ENCODE peak calls at places on chromosomes 2 and 18, in eight cellular contexts. L, N, V, E, M, P, D and J are unnamed samples.

GRCh38 chr2:240232961-240233890 is 92.8 kb upstream of the OTOS start:
- DNase-seq in L (peak), N (peak), V (peak), E (peak), M (peak), P (peak), D (peak), J (peak)

GRCh38 chr2:197293252-197294007 is 17.1 kb downstream of the ANKRD44 start:
- DNase-seq in L (no peak), N (no peak), V (no peak), E (no peak), M (no peak), P (no peak), D (no peak), J (no peak)

GRCh38 chr2:184067502-184067901 is 530.8 kb upstream of the ZNF804A start:
- DNase-seq in L (no peak), N (no peak), V (no peak), E (no peak), M (no peak), P (no peak), D (no peak), J (peak)

GRCh38 chr2:219274392-219274921 is 4.7 kb upstream of the DNAJB2 start:
- DNase-seq in L (no peak), N (peak), V (no peak), E (no peak), M (peak), P (peak), D (no peak), J (no peak)

GRCh38 chr2:113212245-113213060 is 38.7 kb downstream of the PSD4 start:
- DNase-seq in L (no peak), N (peak), V (no peak), E (peak), M (peak), P (no peak), D (no peak), J (no peak)

GRCh38 chr18:36403896-36404824 is 106.6 kb downstream of the FHOD3 start:
- DNase-seq in L (no peak), N (no peak), V (no peak), E (no peak), M (no peak), P (no peak), D (no peak), J (no peak)

GRCh38 chr2:94874277-94874997 is 3.2 kb downstream of the TEKT4 start:
- DNase-seq in L (no peak), N (no peak), V (peak), E (peak), M (no peak), P (peak), D (peak), J (peak)

GRCh38 chr2:118492335-118492734 is 355.1 kb downstream of the EN1 start:
- DNase-seq in L (no peak), N (no peak), V (no peak), E (no peak), M (peak), P (no peak), D (no peak), J (no peak)

GRCh38 chr2:118881490-118882129 is 34.2 kb upstream of the EN1 start:
- DNase-seq in L (no peak), N (no peak), V (no peak), E (no peak), M (peak), P (peak), D (peak), J (peak)

GRCh38 chr2:15300645-15301573 is 260.2 kb downstream of the NBAS start:
- DNase-seq in L (no peak), N (no peak), V (no peak), E (no peak), M (no peak), P (no peak), D (no peak), J (no peak)

GRCh38 chr18:80246656-80247402 is 485 bp downstream of the PARD6G start:
- DNase-seq in L (peak), N (no peak), V (no peak), E (no peak), M (no peak), P (no peak), D (peak), J (peak)

GRCh38 chr2:167136876-167137579 is 248.7 kb downstream of the XIRP2 start:
- DNase-seq in L (no peak), N (no peak), V (no peak), E (no peak), M (no peak), P (no peak), D (no peak), J (no peak)

GRCh38 chr2:74426181-74426758 is 4.7 kb downstream of the WDR54 start:
- DNase-seq in L (no peak), N (no peak), V (no peak), E (no peak), M (no peak), P (no peak), D (no peak), J (no peak)

GRCh38 chr2:227461878-227462462 is 10.0 kb upstream of the AGFG1 start:
- DNase-seq in L (no peak), N (no peak), V (no peak), E (no peak), M (no peak), P (no peak), D (no peak), J (no peak)

GRCh38 chr2:149029312-149029965 is 9.1 kb upstream of the LYPD6B start:
- DNase-seq in L (no peak), N (no peak), V (no peak), E (no peak), M (no peak), P (no peak), D (no peak), J (no peak)

GRCh38 chr2:62727876-62728566 is 22.5 kb downstream of the EHBP1 start:
- DNase-seq in L (no peak), N (no peak), V (no peak), E (no peak), M (no peak), P (no peak), D (no peak), J (no peak)

GRCh38 chr2:192886636-192887035 is 691.9 kb upstream of the TMEFF2 start:
- DNase-seq in L (no peak), N (no peak), V (no peak), E (no peak), M (no peak), P (no peak), D (no peak), J (no peak)

GRCh38 chr2:172704072-172704936 is 31.3 kb upstream of the RAPGEF4 start:
- DNase-seq in L (no peak), N (no peak), V (no peak), E (no peak), M (peak), P (peak), D (no peak), J (peak)

GRCh38 chr2:149089068-149089467 is 50.6 kb downstream of the LYPD6B start:
- DNase-seq in L (no peak), N (no peak), V (no peak), E (no peak), M (no peak), P (no peak), D (no peak), J (no peak)

GRCh38 chr18:73835656-73836055 is 312.0 kb downstream of the FBXO15 start:
- DNase-seq in L (no peak), N (no peak), V (no peak), E (no peak), M (no peak), P (no peak), D (no peak), J (no peak)

GRCh38 chr2:65850695-65851094 is 418.3 kb upstream of the SPRED2 start:
- DNase-seq in L (no peak), N (no peak), V (no peak), E (no peak), M (no peak), P (no peak), D (no peak), J (no peak)

GRCh38 chr2:148602918-148603561 is 41.5 kb upstream of the EPC2 start:
- DNase-seq in L (no peak), N (no peak), V (no peak), E (no peak), M (no peak), P (no peak), D (no peak), J (no peak)

GRCh38 chr2:64120928-64121327 is 23.3 kb downstream of the PELI1 start:
- DNase-seq in L (no peak), N (no peak), V (no peak), E (no peak), M (no peak), P (no peak), D (no peak), J (no peak)

GRCh38 chr2:7625392-7626138 is 708.4 kb downstream of the RNF144A start:
- DNase-seq in L (no peak), N (no peak), V (no peak), E (no peak), M (no peak), P (no peak), D (no peak), J (no peak)

GRCh38 chr2:209387389-209387788 is 36.5 kb upstream of the MAP2 start:
- DNase-seq in L (peak), N (no peak), V (no peak), E (no peak), M (no peak), P (no peak), D (no peak), J (no peak)

GRCh38 chr2:232309592-232309991 is 69.0 kb upstream of the ALPP start:
- DNase-seq in L (no peak), N (no peak), V (no peak), E (no peak), M (no peak), P (no peak), D (no peak), J (no peak)

GRCh38 chr2:100012575-100012974 is 129.8 kb downstream of the AFF3 start:
- DNase-seq in L (no peak), N (no peak), V (no peak), E (no peak), M (no peak), P (no peak), D (no peak), J (no peak)

GRCh38 chr2:100015849-100016248 is 126.5 kb downstream of the AFF3 start:
- DNase-seq in L (no peak), N (no peak), V (no peak), E (no peak), M (no peak), P (no peak), D (no peak), J (no peak)

GRCh38 chr2:100016756-100017155 is 125.6 kb downstream of the AFF3 start:
- DNase-seq in L (no peak), N (no peak), V (no peak), E (no peak), M (no peak), P (no peak), D (no peak), J (no peak)

GRCh38 chr2:100011272-100011711 is 131.1 kb downstream of the AFF3 start:
- DNase-seq in L (no peak), N (no peak), V (no peak), E (no peak), M (peak), P (no peak), D (no peak), J (no peak)

GRCh38 chr2:100013892-100014677 is 128.3 kb downstream of the AFF3 start:
- DNase-seq in L (no peak), N (peak), V (no peak), E (peak), M (peak), P (peak), D (peak), J (no peak)
- TF ChIP-seq CTCF in L (no peak), N (peak), V (no peak), E (peak), M (peak), P (no peak), D (no peak), J (no peak)

GRCh38 chr2:9473308-9473984 is 905 bp upstream of the IAH1 start:
- DNase-seq in L (no peak), N (no peak), V (no peak), E (no peak), M (no peak), P (peak), D (peak), J (no peak)
- TF ChIP-seq CTCF in L (no peak), N (peak), V (peak), E (no peak), M (no peak), P (peak), D (no peak), J (no peak)

GRCh38 chr2:105783151-105783738 is 38.5 kb downstream of the NCK2 start:
- DNase-seq in L (no peak), N (no peak), V (no peak), E (no peak), M (no peak), P (no peak), D (no peak), J (no peak)

GRCh38 chr2:105781274-105781673 is 36.6 kb downstream of the NCK2 start:
- DNase-seq in L (no peak), N (no peak), V (no peak), E (no peak), M (no peak), P (no peak), D (no peak), J (no peak)

GRCh38 chr2:105782646-105783045 is 37.9 kb downstream of the NCK2 start:
- DNase-seq in L (no peak), N (no peak), V (no peak), E (no peak), M (no peak), P (no peak), D (no peak), J (no peak)

GRCh38 chr2:105780606-105781005 is 35.9 kb downstream of the NCK2 start:
- DNase-seq in L (no peak), N (no peak), V (no peak), E (no peak), M (no peak), P (no peak), D (no peak), J (no peak)

DNA sequence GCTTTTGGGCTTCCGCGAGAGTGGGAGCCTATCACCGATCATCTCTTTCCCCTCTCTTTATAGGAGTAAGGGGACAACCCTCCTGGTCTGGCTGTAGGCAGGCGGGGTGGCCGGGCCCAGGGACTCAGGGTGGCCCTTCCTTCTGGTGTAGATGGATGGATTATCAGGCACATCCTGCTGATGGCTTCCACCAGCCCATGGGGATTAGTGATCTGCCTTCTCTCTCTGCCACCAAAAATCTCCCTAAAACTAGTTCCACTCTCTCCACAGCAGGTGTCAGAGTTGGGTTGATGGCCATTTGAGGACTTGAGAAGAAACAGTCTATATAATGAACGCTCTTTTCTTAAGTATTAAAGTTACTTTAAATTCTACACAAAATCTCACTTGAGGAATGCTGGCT is 37.4 kb downstream of the NCK2 start:
- DNase-seq in L (no peak), N (no peak), V (no peak), E (no peak), M (no peak), P (no peak), D (no peak), J (no peak)
- TF ChIP-seq CTCF in L (no peak), N (no peak), V (no peak), E (peak), M (no peak), P (no peak), D (no peak), J (no peak)

DNA sequence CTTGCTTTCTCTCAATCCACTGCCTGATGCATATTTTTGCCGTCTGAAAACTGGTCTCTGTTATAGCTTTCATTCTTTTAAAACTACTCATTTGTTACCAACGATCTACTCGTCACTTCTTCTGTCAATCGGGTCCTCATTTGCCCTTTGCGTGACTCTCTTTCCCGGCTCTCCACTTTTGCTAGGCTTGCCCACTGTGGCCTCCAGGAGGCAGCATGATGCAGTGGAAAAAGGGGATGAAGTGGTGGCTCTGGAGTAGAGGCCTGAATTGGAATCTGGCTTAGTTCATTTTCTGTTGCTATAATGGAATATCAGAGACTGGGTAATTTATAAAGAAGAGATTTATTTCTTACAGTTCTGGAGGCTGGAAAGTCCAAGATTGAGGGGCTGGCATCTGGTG is 15.2 kb downstream of the GDF7 start:
- DNase-seq in L (no peak), N (no peak), V (no peak), E (no peak), M (no peak), P (no peak), D (no peak), J (peak)
- TF ChIP-seq CTCF in L (peak), N (peak), V (peak), E (peak), M (peak), P (peak), D (peak), J (peak)

GRCh38 chr2:42054657-42055430 is 7.0 kb downstream of the PKDCC start:
- DNase-seq in L (no peak), N (no peak), V (no peak), E (no peak), M (no peak), P (no peak), D (peak), J (no peak)
- TF ChIP-seq CTCF in L (peak), N (no peak), V (no peak), E (no peak), M (no peak), P (peak), D (no peak), J (no peak)

DNA sequence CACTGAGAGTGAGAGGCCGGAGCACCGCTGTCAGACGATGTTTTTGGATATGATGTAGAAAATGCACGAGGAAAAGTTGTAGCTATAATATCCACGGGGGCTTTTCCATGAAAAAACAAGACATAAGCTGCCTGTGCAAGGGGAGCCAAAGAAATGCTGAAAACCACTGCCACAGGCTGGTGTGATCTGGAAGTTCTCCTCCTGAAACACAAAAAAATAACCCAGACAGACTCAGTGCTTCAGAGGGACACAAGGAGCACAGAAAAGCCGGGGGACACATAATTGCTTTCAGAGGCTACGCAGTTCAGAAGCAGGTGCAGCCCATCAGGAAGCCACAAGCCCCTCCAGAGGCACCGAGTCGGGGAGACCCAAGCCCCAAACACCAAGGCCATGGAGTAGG is 98.2 kb downstream of the ZNF516 start:
- DNase-seq in L (no peak), N (no peak), V (no peak), E (no peak), M (no peak), P (no peak), D (no peak), J (no peak)
- TF ChIP-seq CTCF in L (no peak), N (no peak), V (no peak), E (no peak), M (no peak), P (no peak), D (no peak), J (no peak)

GRCh38 chr18:4987452-4988405 is 209.3 kb downstream of the AKAIN1 start:
- DNase-seq in L (no peak), N (no peak), V (no peak), E (no peak), M (no peak), P (no peak), D (no peak), J (no peak)
- TF ChIP-seq CTCF in L (no peak), N (no peak), V (no peak), E (no peak), M (no peak), P (no peak), D (no peak), J (no peak)

GRCh38 chr2:233384017-233384416 is 29.7 kb downstream of the DGKD start:
- DNase-seq in L (no peak), N (no peak), V (no peak), E (no peak), M (no peak), P (no peak), D (no peak), J (no peak)
- TF ChIP-seq CTCF in L (no peak), N (no peak), V (no peak), E (no peak), M (no peak), P (no peak), D (no peak), J (no peak)

DNA sequence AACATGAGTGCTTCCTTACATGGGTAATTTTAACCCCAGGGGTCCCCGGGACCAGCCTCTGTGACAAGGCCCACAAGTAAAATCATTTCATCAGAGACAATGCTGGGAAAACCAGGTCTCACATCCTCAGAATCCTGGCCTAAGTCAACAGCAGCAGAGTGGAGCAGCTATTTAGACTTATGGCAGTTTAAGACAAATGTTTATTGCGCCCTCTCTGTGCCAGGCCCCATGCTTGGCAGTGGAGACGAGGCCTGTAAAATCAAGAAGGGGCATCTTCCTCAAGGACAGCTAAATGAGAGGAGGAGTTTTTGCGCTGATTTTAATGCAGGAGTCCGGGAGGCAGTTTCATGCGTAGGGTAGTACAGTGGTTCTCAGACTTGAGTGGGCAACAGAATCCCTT is 56.0 kb upstream of the ACAA2 start:
- DNase-seq in L (no peak), N (no peak), V (no peak), E (no peak), M (no peak), P (no peak), D (no peak), J (no peak)
- TF ChIP-seq CTCF in L (no peak), N (no peak), V (no peak), E (no peak), M (no peak), P (no peak), D (no peak), J (no peak)

DNA sequence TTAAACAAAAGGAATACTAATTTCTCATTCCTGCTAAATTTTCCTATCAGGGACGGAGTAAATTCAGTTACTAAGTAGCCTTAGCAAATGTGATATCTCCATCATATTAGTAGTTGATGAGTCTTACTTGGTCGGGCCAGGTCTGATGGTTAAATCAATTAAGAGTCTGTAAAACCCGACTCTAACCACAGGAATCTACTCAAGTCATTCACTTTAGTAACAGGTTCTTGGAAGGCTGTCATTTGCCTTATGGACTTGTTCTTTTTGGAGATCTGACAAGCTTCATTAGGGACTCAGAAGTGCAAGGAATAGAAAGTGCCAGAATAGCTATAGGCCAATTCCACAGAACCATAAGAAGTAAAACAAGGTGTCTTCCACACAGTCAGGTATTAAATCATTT is 119.0 kb downstream of the GCA start:
- DNase-seq in L (no peak), N (no peak), V (no peak), E (no peak), M (no peak), P (no peak), D (no peak), J (no peak)
- TF ChIP-seq CTCF in L (no peak), N (no peak), V (no peak), E (no peak), M (no peak), P (no peak), D (no peak), J (no peak)